ENCODE peak calls at places on chromosomes 12 and 14, in four cellular contexts. One of them, this sample, is unnamed.

GRCh38 chr12:96193725-96194571 is at the start of gene ELK3:
- DNase-seq in endothelial cell of umbilical vein: peak
- DNase-seq in CD8-positive, alpha-beta T cell: peak
- DNase-seq in IMR-90: peak
- DNase-seq in this sample: no peak

GRCh38 chr14:23121401-23121800 is 2.3 kb upstream of the CEBPE start:
- DNase-seq in IMR-90: peak
- DNase-seq in CD8-positive, alpha-beta T cell: no peak
- DNase-seq in endothelial cell of umbilical vein: peak
- DNase-seq in this sample: no peak

GRCh38 chr14:51865953-51866747 is 5.7 kb downstream of the GNG2 start:
- DNase-seq in endothelial cell of umbilical vein: no peak
- DNase-seq in CD8-positive, alpha-beta T cell: no peak
- DNase-seq in IMR-90: no peak
- DNase-seq in this sample: no peak

GRCh38 chr12:123991402-123991951 is 18.5 kb downstream of the ZNF664 start:
- DNase-seq in IMR-90: no peak
- DNase-seq in endothelial cell of umbilical vein: no peak
- DNase-seq in CD8-positive, alpha-beta T cell: no peak
- DNase-seq in this sample: no peak

GRCh38 chr12:33427071-33427470 is 12.5 kb downstream of the SYT10 start:
- DNase-seq in endothelial cell of umbilical vein: no peak
- DNase-seq in CD8-positive, alpha-beta T cell: no peak
- DNase-seq in IMR-90: no peak
- DNase-seq in this sample: no peak

GRCh38 chr12:117090816-117091711 is 8.2 kb downstream of the TESC start:
- DNase-seq in IMR-90: no peak
- DNase-seq in CD8-positive, alpha-beta T cell: no peak
- DNase-seq in endothelial cell of umbilical vein: no peak
- DNase-seq in this sample: no peak

GRCh38 chr12:124632510-124632909 is 65.1 kb upstream of the NCOR2 start:
- DNase-seq in CD8-positive, alpha-beta T cell: no peak
- DNase-seq in endothelial cell of umbilical vein: no peak
- DNase-seq in IMR-90: no peak
- DNase-seq in this sample: no peak

GRCh38 chr14:104098272-104099095 is 13.0 kb downstream of the ASPG start:
- DNase-seq in CD8-positive, alpha-beta T cell: no peak
- DNase-seq in endothelial cell of umbilical vein: no peak
- DNase-seq in IMR-90: no peak
- DNase-seq in this sample: no peak

DNA sequence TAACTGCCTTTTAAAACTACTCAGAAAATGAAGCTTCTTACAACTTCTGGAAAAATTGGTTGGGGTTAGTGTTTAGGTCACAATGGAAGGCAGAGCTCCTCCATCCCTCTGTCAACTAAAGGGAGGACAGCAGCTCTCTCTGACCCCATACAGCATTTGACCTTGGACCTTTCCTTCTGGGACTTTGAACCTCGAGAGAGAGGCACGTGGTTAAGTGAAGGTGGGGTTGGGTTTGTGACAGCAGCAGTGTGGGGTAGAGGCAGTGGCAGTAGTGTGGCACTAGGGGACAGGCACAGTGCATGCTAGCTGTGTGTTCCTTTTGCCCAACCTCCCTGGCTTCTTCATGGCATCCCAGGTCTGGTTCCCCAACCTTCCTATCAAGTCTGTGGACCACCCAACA is 9.4 kb upstream of the C12orf75 start:
- DNase-seq in IMR-90: no peak
- DNase-seq in endothelial cell of umbilical vein: no peak
- DNase-seq in CD8-positive, alpha-beta T cell: no peak
- DNase-seq in this sample: no peak
- TF ChIP-seq CTCF in IMR-90: no peak
- TF ChIP-seq CTCF in endothelial cell of umbilical vein: no peak
- TF ChIP-seq CTCF in CD8-positive, alpha-beta T cell: no peak
- TF ChIP-seq CTCF in this sample: no peak

GRCh38 chr12:17017402-17017801 is 411.4 kb upstream of the LMO3 start:
- DNase-seq in endothelial cell of umbilical vein: no peak
- DNase-seq in IMR-90: no peak
- DNase-seq in CD8-positive, alpha-beta T cell: no peak
- DNase-seq in this sample: no peak

GRCh38 chr12:17016116-17016864 is 410.3 kb upstream of the LMO3 start:
- DNase-seq in endothelial cell of umbilical vein: no peak
- DNase-seq in IMR-90: no peak
- DNase-seq in CD8-positive, alpha-beta T cell: no peak
- DNase-seq in this sample: no peak

GRCh38 chr12:17015501-17015900 is 409.5 kb upstream of the LMO3 start:
- DNase-seq in CD8-positive, alpha-beta T cell: no peak
- DNase-seq in endothelial cell of umbilical vein: no peak
- DNase-seq in IMR-90: no peak
- DNase-seq in this sample: no peak

GRCh38 chr12:17020765-17021164 is 414.8 kb upstream of the LMO3 start:
- DNase-seq in IMR-90: no peak
- DNase-seq in CD8-positive, alpha-beta T cell: no peak
- DNase-seq in endothelial cell of umbilical vein: no peak
- DNase-seq in this sample: no peak
- TF ChIP-seq CTCF in IMR-90: no peak
- TF ChIP-seq CTCF in CD8-positive, alpha-beta T cell: no peak
- TF ChIP-seq CTCF in endothelial cell of umbilical vein: no peak
- TF ChIP-seq CTCF in this sample: no peak

DNA sequence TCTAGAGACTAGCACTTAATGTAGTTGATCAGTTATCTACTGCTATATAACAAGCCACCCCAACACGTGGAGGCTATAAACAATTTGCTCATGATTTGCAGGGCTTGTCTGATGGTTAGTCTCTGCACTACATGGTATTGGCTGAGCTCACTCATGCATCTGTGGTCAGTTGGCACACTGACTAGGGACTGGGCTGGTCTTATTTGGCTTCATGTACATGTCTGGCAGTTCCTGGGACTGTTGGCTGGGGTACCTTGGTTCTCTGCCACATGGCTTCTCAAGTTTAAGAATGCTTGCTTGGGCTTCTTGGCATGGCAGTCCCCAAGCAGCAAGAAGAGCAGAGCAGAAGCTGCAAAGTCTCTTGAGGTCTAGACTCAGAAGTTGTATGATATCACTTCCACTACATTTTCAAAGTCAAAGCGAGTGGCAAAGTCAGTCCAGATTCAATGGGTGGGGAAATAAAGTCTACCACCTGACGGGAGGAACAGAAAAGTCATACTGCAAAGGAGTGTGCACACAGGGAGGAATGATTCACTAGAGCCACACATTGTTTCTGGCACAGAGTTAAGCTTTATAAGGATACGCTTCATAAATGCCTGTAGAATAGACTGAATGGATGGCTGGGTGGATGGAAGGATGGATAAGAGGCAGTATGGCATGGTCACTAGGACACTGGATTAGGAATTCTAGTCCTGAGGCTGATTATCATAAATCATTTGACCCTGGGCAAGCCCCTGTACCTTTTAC is 44.8 kb upstream of the PTHLH start:
- DNase-seq in CD8-positive, alpha-beta T cell: no peak
- DNase-seq in endothelial cell of umbilical vein: no peak
- DNase-seq in IMR-90: no peak
- DNase-seq in this sample: no peak
- TF ChIP-seq CTCF in CD8-positive, alpha-beta T cell: no peak
- TF ChIP-seq CTCF in endothelial cell of umbilical vein: no peak
- TF ChIP-seq CTCF in IMR-90: no peak
- TF ChIP-seq CTCF in this sample: no peak

GRCh38 chr12:107734139-107734538 is 26.8 kb downstream of the PRDM4 start:
- DNase-seq in endothelial cell of umbilical vein: no peak
- DNase-seq in IMR-90: no peak
- DNase-seq in CD8-positive, alpha-beta T cell: no peak
- DNase-seq in this sample: no peak

GRCh38 chr12:107730942-107731341 is 30.0 kb downstream of the PRDM4 start:
- DNase-seq in CD8-positive, alpha-beta T cell: no peak
- DNase-seq in IMR-90: no peak
- DNase-seq in endothelial cell of umbilical vein: no peak
- DNase-seq in this sample: no peak

GRCh38 chr12:107731376-107731775 is 29.6 kb downstream of the PRDM4 start:
- DNase-seq in endothelial cell of umbilical vein: peak
- DNase-seq in IMR-90: no peak
- DNase-seq in CD8-positive, alpha-beta T cell: no peak
- DNase-seq in this sample: no peak

GRCh38 chr12:107732365-107732764 is 28.6 kb downstream of the PRDM4 start:
- DNase-seq in IMR-90: no peak
- DNase-seq in endothelial cell of umbilical vein: peak
- DNase-seq in CD8-positive, alpha-beta T cell: no peak
- DNase-seq in this sample: no peak

DNA sequence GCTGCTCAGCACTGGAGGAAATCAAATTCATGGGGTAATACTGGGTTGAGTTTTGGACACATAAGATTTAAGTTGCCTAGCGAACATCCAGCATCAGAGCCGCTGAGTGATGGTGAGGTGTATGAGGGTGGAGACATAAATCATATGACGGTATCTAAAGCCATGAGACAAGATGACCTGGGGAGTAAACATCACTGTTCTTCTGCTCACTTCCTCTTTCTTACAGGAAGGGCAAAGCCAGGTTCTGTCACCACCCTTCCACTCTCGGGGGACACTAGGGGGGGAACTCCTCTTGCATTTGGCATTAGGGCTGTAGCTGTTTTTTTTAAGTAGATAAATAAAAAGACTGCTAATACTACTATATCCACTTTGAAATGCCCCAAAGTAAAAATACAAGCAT is 24.0 kb downstream of the PRDM4 start:
- DNase-seq in IMR-90: no peak
- DNase-seq in CD8-positive, alpha-beta T cell: no peak
- DNase-seq in endothelial cell of umbilical vein: no peak
- DNase-seq in this sample: no peak
- TF ChIP-seq CTCF in IMR-90: no peak
- TF ChIP-seq CTCF in CD8-positive, alpha-beta T cell: no peak
- TF ChIP-seq CTCF in endothelial cell of umbilical vein: no peak
- TF ChIP-seq CTCF in this sample: no peak

DNA sequence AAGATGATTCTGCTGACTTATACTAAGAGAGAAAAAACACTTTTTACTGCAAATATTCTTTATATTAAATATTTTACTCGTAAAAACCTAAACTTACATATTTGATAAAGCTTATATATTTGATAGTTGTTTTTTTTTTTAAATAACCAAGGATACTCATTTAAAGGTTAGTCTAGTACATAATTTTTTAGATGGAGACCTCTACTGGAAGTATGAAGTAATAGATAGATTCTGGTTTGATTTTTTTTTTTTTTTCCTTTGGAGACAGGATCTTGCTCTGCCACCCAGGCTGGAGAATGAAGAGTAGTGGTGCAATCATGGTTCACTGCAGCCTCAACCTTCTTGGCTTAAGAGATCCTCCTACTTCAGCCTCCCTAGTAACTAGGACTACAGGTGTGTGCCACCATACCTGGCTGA is 16.4 kb downstream of the ARID2 start:
- DNase-seq in CD8-positive, alpha-beta T cell: no peak
- DNase-seq in IMR-90: peak
- DNase-seq in endothelial cell of umbilical vein: peak
- DNase-seq in this sample: no peak
- TF ChIP-seq CTCF in CD8-positive, alpha-beta T cell: peak
- TF ChIP-seq CTCF in IMR-90: peak
- TF ChIP-seq CTCF in endothelial cell of umbilical vein: peak
- TF ChIP-seq CTCF in this sample: peak

DNA sequence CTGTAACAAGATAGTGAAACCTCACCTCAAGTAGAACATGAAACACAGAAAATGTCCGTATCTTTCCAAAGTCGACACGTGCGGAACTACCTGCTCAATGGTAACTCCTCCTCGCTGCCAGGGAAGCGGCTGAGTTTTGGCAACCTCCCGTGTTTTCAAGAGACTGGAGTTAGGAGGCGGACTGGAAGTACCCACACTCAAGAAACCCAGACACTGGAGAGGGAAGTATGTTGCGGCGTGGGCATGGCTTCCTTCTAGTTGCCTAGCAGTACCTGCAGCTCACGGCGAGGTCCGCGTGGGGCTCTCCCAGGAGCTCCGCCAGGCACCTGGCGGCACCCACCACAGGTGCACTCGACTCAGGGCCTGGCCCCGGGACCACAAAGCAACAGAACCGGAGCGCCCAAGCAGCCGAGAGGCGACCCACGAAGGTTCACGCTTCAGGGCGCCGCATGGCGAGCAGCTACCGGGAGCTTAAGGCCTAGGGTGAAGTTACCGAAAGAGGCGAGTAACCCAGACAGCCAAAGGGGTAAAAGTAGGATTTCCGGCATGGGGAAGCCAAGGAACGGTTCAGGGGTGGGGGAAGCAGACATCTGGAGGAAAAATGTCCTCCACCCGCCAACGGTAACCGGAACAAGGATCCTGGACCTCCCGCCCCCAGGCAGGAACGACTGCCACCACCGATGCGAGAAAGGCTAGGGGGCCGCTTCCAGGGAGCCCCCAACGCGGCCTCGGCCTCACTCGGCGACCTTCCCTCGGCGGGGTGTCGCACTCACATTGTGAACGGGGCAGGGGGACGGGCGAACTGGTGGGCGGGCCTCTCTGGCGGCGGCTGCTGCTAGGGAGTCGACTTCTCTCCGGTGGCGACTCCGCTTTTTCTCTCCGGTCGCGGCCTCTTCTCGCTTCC is 607 bp downstream of the PTGES3 start:
- DNase-seq in IMR-90: no peak
- DNase-seq in CD8-positive, alpha-beta T cell: peak
- DNase-seq in endothelial cell of umbilical vein: peak
- DNase-seq in this sample: no peak
- TF ChIP-seq CTCF in IMR-90: no peak
- TF ChIP-seq CTCF in CD8-positive, alpha-beta T cell: no peak
- TF ChIP-seq CTCF in endothelial cell of umbilical vein: no peak
- TF ChIP-seq CTCF in this sample: no peak

DNA sequence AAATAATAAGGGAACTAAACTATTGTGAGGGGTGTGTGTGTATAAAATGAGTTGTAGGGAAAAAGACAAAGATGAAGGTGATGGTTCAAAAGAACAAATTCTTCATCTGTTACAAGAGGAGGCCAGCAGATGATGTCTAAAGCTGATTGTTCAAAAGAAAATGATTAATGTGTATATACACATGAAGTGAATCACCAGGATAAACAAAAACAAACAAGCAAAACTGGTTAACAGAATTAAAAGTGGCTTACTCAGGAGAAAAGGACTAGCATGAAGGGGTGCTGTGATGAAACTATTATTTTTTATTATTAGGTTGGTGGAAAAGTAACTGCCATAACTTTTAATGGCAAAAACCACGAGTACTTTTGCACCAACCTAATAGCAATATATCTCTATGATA is 348.4 kb downstream of the BCL11B start:
- DNase-seq in CD8-positive, alpha-beta T cell: no peak
- DNase-seq in IMR-90: no peak
- DNase-seq in endothelial cell of umbilical vein: no peak
- DNase-seq in this sample: no peak
- TF ChIP-seq CTCF in CD8-positive, alpha-beta T cell: no peak
- TF ChIP-seq CTCF in IMR-90: no peak
- TF ChIP-seq CTCF in endothelial cell of umbilical vein: no peak
- TF ChIP-seq CTCF in this sample: no peak

GRCh38 chr12:114189266-114189665 is 216.7 kb downstream of the TBX5 start:
- DNase-seq in CD8-positive, alpha-beta T cell: no peak
- DNase-seq in IMR-90: no peak
- DNase-seq in endothelial cell of umbilical vein: no peak
- DNase-seq in this sample: no peak
- TF ChIP-seq CTCF in CD8-positive, alpha-beta T cell: no peak
- TF ChIP-seq CTCF in IMR-90: no peak
- TF ChIP-seq CTCF in endothelial cell of umbilical vein: no peak
- TF ChIP-seq CTCF in this sample: no peak

This sample was measured in AG09319.